ENCODE peak calls at places on chromosomes 12 and 14, in five cellular contexts. One of them, this sample, is unnamed.
A peak's percentile ranks its signal among the peaks of the same experiment; 100 is the strongest.

GRCh38 chr12:128843538-128843937 is 9.7 kb upstream of the GLT1D1 start:
- ATAC-seq in upper lobe of right lung: peak; percentile 59
- ATAC-seq in PC-3: no peak
- ATAC-seq in gastroesophageal sphincter: no peak
- ATAC-seq in T-cell: no peak
- ATAC-seq in this sample: no peak

GRCh38 chr14:45492876-45493275 is 239.9 kb upstream of the MIS18BP1 start:
- ATAC-seq in upper lobe of right lung: no peak
- ATAC-seq in PC-3: no peak
- ATAC-seq in gastroesophageal sphincter: no peak
- ATAC-seq in T-cell: no peak
- ATAC-seq in this sample: no peak

GRCh38 chr14:85974602-85975001 is 444.7 kb downstream of the FLRT2 start:
- ATAC-seq in upper lobe of right lung: no peak
- ATAC-seq in PC-3: no peak
- ATAC-seq in gastroesophageal sphincter: no peak
- ATAC-seq in T-cell: no peak
- ATAC-seq in this sample: no peak

GRCh38 chr14:102570334-102570995 is 22.0 kb upstream of the RCOR1 start:
- ATAC-seq in upper lobe of right lung: no peak
- ATAC-seq in PC-3: no peak
- ATAC-seq in gastroesophageal sphincter: no peak
- ATAC-seq in T-cell: no peak
- ATAC-seq in this sample: no peak

GRCh38 chr12:110934093-110934852 is 13.9 kb upstream of the MYL2 start:
- ATAC-seq in upper lobe of right lung: no peak
- ATAC-seq in PC-3: peak; percentile 98
- ATAC-seq in gastroesophageal sphincter: peak; percentile 28
- ATAC-seq in T-cell: no peak
- ATAC-seq in this sample: peak; percentile 86

GRCh38 chr12:120230974-120231315 is 30.0 kb upstream of the RPLP0 start:
- ATAC-seq in upper lobe of right lung: no peak
- ATAC-seq in PC-3: no peak
- ATAC-seq in gastroesophageal sphincter: no peak
- ATAC-seq in T-cell: no peak
- ATAC-seq in this sample: no peak

GRCh38 chr14:65356327-65356836 is 56.1 kb upstream of the FUT8 start:
- ATAC-seq in upper lobe of right lung: peak; percentile 56
- ATAC-seq in PC-3: peak; percentile 83
- ATAC-seq in gastroesophageal sphincter: no peak
- ATAC-seq in T-cell: peak; percentile 40
- ATAC-seq in this sample: peak; percentile 94

GRCh38 chr12:76024942-76025600 is 6.5 kb downstream of the PHLDA1 start:
- ATAC-seq in upper lobe of right lung: no peak
- ATAC-seq in PC-3: peak; percentile 18
- ATAC-seq in gastroesophageal sphincter: no peak
- ATAC-seq in T-cell: no peak
- ATAC-seq in this sample: peak; percentile 38

GRCh38 chr12:70664463-70664862 is 27.2 kb upstream of the PTPRB start:
- ATAC-seq in upper lobe of right lung: no peak
- ATAC-seq in PC-3: no peak
- ATAC-seq in gastroesophageal sphincter: no peak
- ATAC-seq in T-cell: no peak
- ATAC-seq in this sample: no peak

GRCh38 chr14:35342160-35343010 is 50.2 kb downstream of the PSMA6 start:
- ATAC-seq in upper lobe of right lung: peak; percentile 0
- ATAC-seq in PC-3: no peak
- ATAC-seq in gastroesophageal sphincter: peak; percentile 70
- ATAC-seq in T-cell: no peak
- ATAC-seq in this sample: peak; percentile 19

GRCh38 chr14:93033039-93033982 is 82.4 kb downstream of the ITPK1 start:
- ATAC-seq in upper lobe of right lung: peak; percentile 21
- ATAC-seq in PC-3: peak; percentile 6
- ATAC-seq in gastroesophageal sphincter: no peak
- ATAC-seq in T-cell: peak; percentile 2
- ATAC-seq in this sample: no peak

GRCh38 chr14:81256289-81256960 is 35.7 kb upstream of the GTF2A1 start:
- ATAC-seq in upper lobe of right lung: peak; percentile 45
- ATAC-seq in PC-3: no peak
- ATAC-seq in gastroesophageal sphincter: no peak
- ATAC-seq in T-cell: no peak
- ATAC-seq in this sample: peak; percentile 49

GRCh38 chr14:68715032-68715924 is 77.6 kb downstream of the ZFP36L1 start:
- ATAC-seq in upper lobe of right lung: peak; percentile 19
- ATAC-seq in PC-3: no peak
- ATAC-seq in gastroesophageal sphincter: peak; percentile 41
- ATAC-seq in T-cell: no peak
- ATAC-seq in this sample: peak; percentile 20

GRCh38 chr14:54399560-54399959 is 2.8 kb downstream of the CDKN3 start:
- ATAC-seq in upper lobe of right lung: no peak
- ATAC-seq in PC-3: no peak
- ATAC-seq in gastroesophageal sphincter: no peak
- ATAC-seq in T-cell: no peak
- ATAC-seq in this sample: no peak

GRCh38 chr12:3088251-3088650 is 11.1 kb downstream of the TSPAN9 start:
- ATAC-seq in upper lobe of right lung: no peak
- ATAC-seq in PC-3: no peak
- ATAC-seq in gastroesophageal sphincter: no peak
- ATAC-seq in T-cell: no peak
- ATAC-seq in this sample: peak; percentile 58

GRCh38 chr12:20024194-20024593 is 344.1 kb upstream of the PDE3A start:
- ATAC-seq in upper lobe of right lung: peak; percentile 28
- ATAC-seq in PC-3: no peak
- ATAC-seq in gastroesophageal sphincter: peak; percentile 82
- ATAC-seq in T-cell: no peak
- ATAC-seq in this sample: no peak

This sample was measured in esophagus mucosa.